ENCODE peak calls at places on chromosomes 16 and 17, in four cellular contexts. W is neural progenitor cell; V is activated T-helper 9 cell treated with anti-CD3 and anti-CD28 coated beads, Interleukin-2, amount 50 U/mL, for 16 hours; J is T-helper 22 cell. R is an unnamed sample.

GRCh38 chr17:81837641-81838040 is 2.8 kb upstream of the PPP1R27 start:
- DNase-seq in W (no peak), V (no peak), J (no peak), R (no peak)

GRCh38 chr17:17042381-17042736 is at the start of gene MPRIP:
- DNase-seq in W (no peak), V (no peak), J (no peak), R (no peak)

GRCh38 chr16:12869681-12870427 is 31.5 kb upstream of the SHISA9 start:
- DNase-seq in W (no peak), V (no peak), J (no peak), R (no peak)

GRCh38 chr17:74354123-74354522 is 7.5 kb downstream of the BTBD17 start:
- DNase-seq in W (peak; percentile 92), V (peak; percentile 21), J (peak; percentile 12), R (no peak)

GRCh38 chr16:68086860-68087268 is 1.7 kb downstream of the NFATC3 start:
- DNase-seq in W (no peak), V (no peak), J (no peak), R (no peak)

GRCh38 chr17:19470529-19471261 is 59.7 kb downstream of the RNF112 start:
- DNase-seq in W (peak; percentile 44), V (no peak), J (no peak), R (no peak)

GRCh38 chr16:30054959-30055553 is 10.5 kb upstream of the ALDOA start:
- DNase-seq in W (peak; percentile 79), V (peak; percentile 31), J (no peak), R (no peak)

GRCh38 chr16:54055864-54056263 is 230.7 kb downstream of the IRX3 start:
- DNase-seq in W (no peak), V (no peak), J (no peak), R (no peak)

GRCh38 chr16:83420206-83420760 is 387.5 kb upstream of the HSBP1 start:
- DNase-seq in W (peak; percentile 74), V (no peak), J (no peak), R (peak; percentile 17)

GRCh38 chr16:9901-10665 is 43.3 kb downstream of the POLR3K start:
- DNase-seq in W (no peak), V (no peak), J (no peak), R (no peak)

GRCh38 chr16:86994651-86995171 is 322.5 kb downstream of the C16orf95 start:
- DNase-seq in W (peak; percentile 50), V (no peak), J (no peak), R (no peak)

GRCh38 chr16:68548947-68549346 is 9.9 kb downstream of the ZFP90 start:
- DNase-seq in W (no peak), V (no peak), J (no peak), R (no peak)

GRCh38 chr17:59641799-59642484 is 22.2 kb downstream of the CLTC start:
- DNase-seq in W (no peak), V (no peak), J (no peak), R (no peak)

GRCh38 chr17:14843086-14843795 is 421.9 kb downstream of the PMP22 start:
- DNase-seq in W (no peak), V (no peak), J (no peak), R (no peak)

GRCh38 chr16:81601008-81601428 is 156.4 kb downstream of the CMIP start:
- DNase-seq in W (no peak), V (no peak), J (no peak), R (peak; percentile 19)

GRCh38 chr17:34798581-34798980 is 162.7 kb downstream of the CCT6B start:
- DNase-seq in W (peak; percentile 67), V (no peak), J (no peak), R (no peak)

GRCh38 chr17:82582208-82582607 is 62.7 kb downstream of the FOXK2 start:
- DNase-seq in W (no peak), V (no peak), J (no peak), R (no peak)

GRCh38 chr16:56807011-56807675 is 57.9 kb upstream of the SLC12A3 start:
- DNase-seq in W (no peak), V (no peak), J (no peak), R (no peak)

GRCh38 chr17:34760931-34761500 is 181.6 kb downstream of the TMEM132E start:
- DNase-seq in W (no peak), V (no peak), J (no peak), R (no peak)

R was measured in midbrain.